ENCODE peak calls at places on chromosomes 12 and 14, in four cellular contexts. One of them, this sample, is unnamed.

GRCh38 chr12:2082321-2082720 is 29.5 kb downstream of the CACNA1C start:
- DNase-seq in fibroblast of mammary gland: no peak
- DNase-seq in cardiac muscle cell: no peak
- DNase-seq in mucosa of descending colon: no peak
- DNase-seq in this sample: no peak

GRCh38 chr12:43826681-43827458 is 9.0 kb upstream of the TMEM117 start:
- DNase-seq in fibroblast of mammary gland: no peak
- DNase-seq in cardiac muscle cell: no peak
- DNase-seq in mucosa of descending colon: no peak
- DNase-seq in this sample: no peak

GRCh38 chr12:54341343-54341742 is 16.4 kb downstream of the COPZ1 start:
- DNase-seq in fibroblast of mammary gland: no peak
- DNase-seq in cardiac muscle cell: no peak
- DNase-seq in mucosa of descending colon: no peak
- DNase-seq in this sample: no peak

GRCh38 chr14:69261761-69262331 is 1.9 kb downstream of the GALNT16 start:
- DNase-seq in fibroblast of mammary gland: no peak
- DNase-seq in cardiac muscle cell: peak
- DNase-seq in mucosa of descending colon: no peak
- DNase-seq in this sample: peak

GRCh38 chr12:1619599-1619998 is 9.4 kb upstream of the WNT5B start:
- DNase-seq in fibroblast of mammary gland: peak
- DNase-seq in cardiac muscle cell: no peak
- DNase-seq in mucosa of descending colon: no peak
- DNase-seq in this sample: peak

GRCh38 chr12:95480230-95480629 is 6.3 kb downstream of the METAP2 start:
- DNase-seq in fibroblast of mammary gland: no peak
- DNase-seq in cardiac muscle cell: no peak
- DNase-seq in mucosa of descending colon: no peak
- DNase-seq in this sample: no peak

GRCh38 chr12:15599266-15600037 is 189.7 kb downstream of the EPS8 start:
- DNase-seq in fibroblast of mammary gland: peak
- DNase-seq in cardiac muscle cell: peak
- DNase-seq in mucosa of descending colon: no peak
- DNase-seq in this sample: no peak

GRCh38 chr12:93778306-93778705 is 101.1 kb downstream of the CRADD start:
- DNase-seq in fibroblast of mammary gland: peak
- DNase-seq in cardiac muscle cell: no peak
- DNase-seq in mucosa of descending colon: no peak
- DNase-seq in this sample: no peak

GRCh38 chr12:122133192-122133950 is 40.6 kb downstream of the IL31 start:
- DNase-seq in fibroblast of mammary gland: no peak
- DNase-seq in cardiac muscle cell: no peak
- DNase-seq in mucosa of descending colon: no peak
- DNase-seq in this sample: peak

GRCh38 chr12:32139064-32139421 is 32.4 kb downstream of the BICD1 start:
- DNase-seq in fibroblast of mammary gland: peak
- DNase-seq in cardiac muscle cell: peak
- DNase-seq in mucosa of descending colon: no peak
- DNase-seq in this sample: no peak

GRCh38 chr12:93140801-93141200 is 211.7 kb upstream of the EEA1 start:
- DNase-seq in fibroblast of mammary gland: no peak
- DNase-seq in cardiac muscle cell: no peak
- DNase-seq in mucosa of descending colon: no peak
- DNase-seq in this sample: no peak

GRCh38 chr14:91330111-91330696 is 85.7 kb upstream of the GPR68 start:
- DNase-seq in fibroblast of mammary gland: no peak
- DNase-seq in cardiac muscle cell: no peak
- DNase-seq in mucosa of descending colon: no peak
- DNase-seq in this sample: no peak

GRCh38 chr14:91332448-91333059 is 85.1 kb downstream of the CCDC88C start:
- DNase-seq in fibroblast of mammary gland: no peak
- DNase-seq in cardiac muscle cell: no peak
- DNase-seq in mucosa of descending colon: peak
- DNase-seq in this sample: no peak

GRCh38 chr14:91329615-91330014 is 85.1 kb upstream of the GPR68 start:
- DNase-seq in fibroblast of mammary gland: no peak
- DNase-seq in cardiac muscle cell: no peak
- DNase-seq in mucosa of descending colon: no peak
- DNase-seq in this sample: no peak

GRCh38 chr14:91331761-91332447 is 85.7 kb downstream of the CCDC88C start:
- DNase-seq in fibroblast of mammary gland: no peak
- DNase-seq in cardiac muscle cell: no peak
- DNase-seq in mucosa of descending colon: no peak
- DNase-seq in this sample: peak

DNA sequence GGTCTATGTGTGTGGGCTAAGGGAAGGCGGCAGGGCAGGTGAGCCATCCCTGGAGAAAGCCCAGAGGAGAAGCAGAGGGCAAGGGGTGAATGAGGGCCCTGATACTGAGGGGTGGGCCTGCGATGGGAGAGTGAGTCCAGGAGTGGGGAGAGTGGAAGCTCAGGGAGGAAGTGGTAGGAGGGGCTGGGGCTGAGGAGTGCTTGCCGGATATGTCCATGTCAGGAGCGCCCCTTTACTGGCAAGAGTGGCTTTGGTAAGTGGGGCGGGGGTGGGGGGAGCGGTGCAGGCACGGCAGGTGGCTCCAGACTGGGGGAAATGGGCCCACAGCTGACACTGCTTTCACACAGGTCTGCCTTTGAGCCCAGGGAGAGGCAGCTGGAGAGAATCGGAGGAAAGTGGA is 86.3 kb upstream of the GPR68 start:
- DNase-seq in fibroblast of mammary gland: no peak
- DNase-seq in cardiac muscle cell: no peak
- DNase-seq in mucosa of descending colon: no peak
- DNase-seq in this sample: no peak
- TF ChIP-seq CTCF in fibroblast of mammary gland: no peak
- TF ChIP-seq CTCF in cardiac muscle cell: no peak
- TF ChIP-seq CTCF in mucosa of descending colon: no peak
- TF ChIP-seq CTCF in this sample: no peak

GRCh38 chr12:5428332-5429221 is 3.3 kb upstream of the NTF3 start:
- DNase-seq in fibroblast of mammary gland: peak
- DNase-seq in cardiac muscle cell: peak
- DNase-seq in mucosa of descending colon: no peak
- DNase-seq in this sample: no peak
- TF ChIP-seq CTCF in fibroblast of mammary gland: peak
- TF ChIP-seq CTCF in cardiac muscle cell: peak
- TF ChIP-seq CTCF in mucosa of descending colon: no peak
- TF ChIP-seq CTCF in this sample: peak

DNA sequence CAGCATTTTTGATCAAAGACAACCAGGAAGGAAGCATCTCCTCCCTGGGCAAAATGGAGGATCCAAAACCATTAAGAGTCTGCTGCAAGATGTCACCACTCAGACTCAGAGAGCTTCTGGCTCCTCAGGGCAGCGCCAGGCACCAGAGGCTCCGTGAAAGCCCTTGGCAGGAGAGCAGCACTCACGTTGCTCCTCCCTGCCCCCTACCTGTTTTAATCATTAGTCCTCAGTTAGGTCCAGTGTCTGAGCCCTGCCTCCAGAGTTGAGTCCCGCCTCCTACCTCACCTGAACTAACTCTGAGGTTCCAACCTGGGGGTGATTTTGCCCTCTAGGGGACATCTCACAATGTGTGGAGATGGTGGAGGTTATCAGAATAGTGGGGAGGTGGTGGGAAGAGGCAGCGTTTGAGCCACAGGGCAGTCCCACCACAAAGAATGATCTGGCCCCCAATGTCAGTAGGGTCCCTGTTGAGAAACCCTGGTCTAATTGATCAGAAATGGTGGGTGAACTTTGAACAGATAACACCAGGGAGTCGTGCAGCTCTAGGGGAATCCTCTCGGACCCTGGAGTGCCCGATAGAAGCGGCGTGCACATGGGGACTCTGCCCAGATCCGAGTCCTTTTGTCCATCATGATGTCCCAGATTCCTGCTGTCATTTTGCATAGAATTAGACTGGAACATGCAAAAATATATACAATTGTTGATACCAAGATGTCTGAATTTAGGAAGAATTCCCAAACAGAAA is 156.7 kb upstream of the DIO3 start:
- DNase-seq in fibroblast of mammary gland: no peak
- DNase-seq in cardiac muscle cell: peak
- DNase-seq in mucosa of descending colon: no peak
- DNase-seq in this sample: no peak
- TF ChIP-seq CTCF in fibroblast of mammary gland: no peak
- TF ChIP-seq CTCF in cardiac muscle cell: no peak
- TF ChIP-seq CTCF in mucosa of descending colon: no peak
- TF ChIP-seq CTCF in this sample: peak

GRCh38 chr12:22803725-22804124 is 178.8 kb downstream of the ETNK1 start:
- DNase-seq in fibroblast of mammary gland: no peak
- DNase-seq in cardiac muscle cell: no peak
- DNase-seq in mucosa of descending colon: no peak
- DNase-seq in this sample: no peak
- TF ChIP-seq CTCF in fibroblast of mammary gland: no peak
- TF ChIP-seq CTCF in cardiac muscle cell: no peak
- TF ChIP-seq CTCF in mucosa of descending colon: no peak
- TF ChIP-seq CTCF in this sample: no peak

GRCh38 chr12:11580125-11580751 is 69.2 kb upstream of the ETV6 start:
- DNase-seq in fibroblast of mammary gland: peak
- DNase-seq in cardiac muscle cell: no peak
- DNase-seq in mucosa of descending colon: no peak
- DNase-seq in this sample: no peak
- TF ChIP-seq CTCF in fibroblast of mammary gland: no peak
- TF ChIP-seq CTCF in cardiac muscle cell: no peak
- TF ChIP-seq CTCF in mucosa of descending colon: no peak
- TF ChIP-seq CTCF in this sample: no peak

This sample was measured in right lobe of liver.